ENCODE peak calls at places on chromosomes 3 and 15, in four cellular contexts. S is ascending aorta, T is pancreas, O is breast epithelium. V is an unnamed sample.

GRCh38 chr3:143121240-143122088 is 1.9 kb downstream of the CHST2 start:
- DNase-seq in O (no peak), T (peak), S (no peak), V (peak)

GRCh38 chr3:87548271-87548670 is 271.9 kb upstream of the POU1F1 start:
- DNase-seq in S (no peak), T (no peak), O (no peak), V (no peak)

GRCh38 chr3:114464548-114464947 is 170.7 kb downstream of the TIGIT start:
- DNase-seq in T (no peak), O (no peak), S (no peak), V (no peak)

GRCh38 chr15:81469154-81469553 is 95.1 kb upstream of the TMC3 start:
- DNase-seq in S (no peak), O (no peak), T (no peak), V (no peak)

GRCh38 chr15:33309602-33310276 is 1.0 kb upstream of the RYR3 start:
- DNase-seq in O (no peak), T (no peak), S (peak), V (peak)

GRCh38 chr3:40989141-40990061 is 209.9 kb upstream of the CTNNB1 start:
- DNase-seq in T (no peak), S (peak), O (no peak), V (no peak)

GRCh38 chr15:77864211-77865105 is 213.1 kb downstream of the TBC1D2B start:
- DNase-seq in O (no peak), S (peak), T (no peak), V (no peak)

GRCh38 chr15:68335251-68335650 is 57.7 kb downstream of the FEM1B start:
- DNase-seq in S (peak), O (peak), T (peak), V (no peak)

GRCh38 chr15:52527898-52528464 is 699 bp downstream of the MYO5A start:
- DNase-seq in T (no peak), O (peak), S (no peak), V (peak)

GRCh38 chr3:116155830-116156229 is 289.5 kb downstream of the LSAMP start:
- DNase-seq in S (no peak), O (no peak), T (no peak), V (no peak)

GRCh38 chr3:189308594-189308993 is 136.8 kb downstream of the TPRG1 start:
- DNase-seq in T (no peak), O (no peak), S (no peak), V (no peak)

GRCh38 chr3:189304465-189305341 is 132.9 kb downstream of the TPRG1 start:
- DNase-seq in O (peak), S (peak), T (peak), V (no peak)

GRCh38 chr3:189309400-189309975 is 137.7 kb downstream of the TPRG1 start:
- DNase-seq in T (no peak), O (no peak), S (no peak), V (no peak)

GRCh38 chr3:189305412-189305811 is 133.6 kb downstream of the TPRG1 start:
- DNase-seq in T (no peak), S (no peak), O (no peak), V (no peak)

GRCh38 chr3:189307963-189308362 is 136.2 kb downstream of the TPRG1 start:
- DNase-seq in S (no peak), T (no peak), O (no peak), V (no peak)
- TF ChIP-seq CTCF in S (no peak), T (no peak), O (no peak), V (no peak)

GRCh38 chr3:194054941-194055340 is 81.0 kb upstream of the HES1 start:
- DNase-seq in O (no peak), S (no peak), T (no peak), V (no peak)
- TF ChIP-seq CTCF in O (no peak), S (no peak), T (no peak), V (no peak)

GRCh38 chr15:73325191-73325980 is 43.4 kb downstream of the HCN4 start:
- DNase-seq in S (no peak), T (no peak), O (no peak), V (peak)
- TF ChIP-seq CTCF in S (no peak), T (no peak), O (no peak), V (peak)

DNA sequence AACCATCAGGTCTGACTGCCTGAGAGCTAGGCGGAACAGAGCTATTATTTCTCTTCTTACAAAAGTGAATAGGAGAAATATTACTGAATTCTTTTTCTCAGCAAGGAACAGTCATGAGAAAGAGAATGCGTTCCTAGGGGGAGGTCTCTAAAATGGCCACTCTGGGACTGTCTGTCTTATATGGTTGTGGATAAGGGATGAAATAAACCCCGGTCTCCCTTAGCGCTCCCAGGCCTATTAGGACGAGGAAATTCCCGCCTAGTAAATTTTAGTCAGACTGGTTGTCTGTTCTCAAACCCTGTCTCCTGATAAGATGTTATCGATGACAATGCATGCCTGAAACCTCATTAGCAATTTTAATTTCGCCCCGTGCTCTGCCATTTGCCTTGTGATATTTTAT is 20.1 kb upstream of the WDR5B start:
- DNase-seq in O (no peak), S (no peak), T (no peak), V (no peak)
- TF ChIP-seq CTCF in O (no peak), S (no peak), T (no peak), V (no peak)

GRCh38 chr15:92277776-92278175 is 115.9 kb upstream of the ST8SIA2 start:
- DNase-seq in S (no peak), T (no peak), O (no peak), V (peak)
- TF ChIP-seq CTCF in S (no peak), T (no peak), O (peak), V (peak)

DNA sequence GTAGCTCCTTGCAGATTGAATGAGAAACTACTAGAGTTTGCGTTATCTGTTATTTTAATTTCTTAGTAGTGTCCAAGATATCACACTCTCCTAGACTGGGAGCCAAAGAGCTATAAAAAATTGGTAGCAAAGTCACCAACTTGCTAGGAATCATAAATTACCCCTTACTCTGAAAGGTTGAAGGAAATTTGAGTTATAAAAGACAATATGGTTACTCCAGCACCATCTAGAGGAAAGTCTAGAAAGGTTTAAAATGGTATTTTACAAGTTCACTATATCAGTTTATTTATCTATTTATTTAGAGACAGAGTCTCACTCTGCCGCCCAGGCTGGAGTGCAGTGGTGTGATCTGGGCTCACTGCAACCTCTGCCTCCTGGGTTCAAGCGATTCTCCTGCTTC is 121.6 kb downstream of the RBPMS2 start:
- DNase-seq in S (no peak), O (no peak), T (no peak), V (no peak)
- TF ChIP-seq CTCF in S (no peak), O (no peak), T (peak), V (no peak)

GRCh38 chr3:81908596-81908995 is 147.2 kb upstream of the GBE1 start:
- DNase-seq in O (no peak), T (no peak), S (no peak), V (no peak)

GRCh38 chr3:81909756-81910155 is 148.3 kb upstream of the GBE1 start:
- DNase-seq in S (no peak), T (no peak), O (no peak), V (no peak)

GRCh38 chr3:81914254-81914653 is 152.8 kb upstream of the GBE1 start:
- DNase-seq in O (no peak), T (no peak), S (no peak), V (no peak)

DNA sequence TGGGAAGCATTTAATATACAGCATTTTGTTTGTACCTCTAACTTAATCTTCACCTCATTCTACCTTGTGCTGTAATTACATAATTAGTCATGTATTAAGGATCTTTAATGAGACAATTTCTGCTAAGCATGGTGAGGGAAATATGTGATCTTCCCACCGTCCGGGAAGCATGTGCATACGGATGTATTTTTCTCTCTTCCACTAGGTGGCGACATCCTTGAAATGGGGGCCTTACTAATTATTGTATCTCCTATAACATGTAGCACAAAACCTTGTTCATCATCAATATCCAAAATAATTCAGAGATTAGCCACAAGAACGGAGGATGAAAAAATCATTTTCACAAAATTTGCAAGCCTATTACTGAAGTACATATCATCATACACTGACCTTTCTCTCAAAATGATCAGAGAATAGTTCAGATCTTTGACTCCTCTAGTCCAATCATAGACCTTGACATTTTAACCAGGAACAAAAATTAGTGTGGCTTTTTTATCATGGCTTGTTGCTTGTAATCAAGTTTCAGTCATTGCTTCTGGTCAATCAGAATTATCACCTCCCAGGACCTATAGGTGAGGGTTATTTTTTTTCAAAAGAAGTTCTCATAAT is 148.9 kb upstream of the GBE1 start:
- DNase-seq in S (no peak), T (no peak), O (no peak), V (peak)
- TF ChIP-seq CTCF in S (no peak), T (peak), O (peak), V (peak)

V was measured in endothelial cell.